ENCODE peak calls at places on chromosomes 5 and 9, in seven cellular contexts. One of them, this sample, is unnamed.

GRCh38 chr9:96382175-96382574 is 1.3 kb downstream of the SLC35D2 start:
- DNase-seq in bronchial epithelial cell: peak; percentile 38
- DNase-seq in ovary: no peak
- DNase-seq in choroid plexus epithelial cell: no peak
- DNase-seq in heart right ventricle: no peak
- DNase-seq in IMR-90: peak; percentile 45
- DNase-seq in pancreas: no peak
- DNase-seq in this sample: peak; percentile 33

GRCh38 chr9:87667164-87667738 is 58.7 kb upstream of the CTSL start:
- DNase-seq in pancreas: no peak
- DNase-seq in ovary: no peak
- DNase-seq in IMR-90: no peak
- DNase-seq in bronchial epithelial cell: no peak
- DNase-seq in choroid plexus epithelial cell: no peak
- DNase-seq in heart right ventricle: no peak
- DNase-seq in this sample: peak; percentile 4

GRCh38 chr5:143758015-143758414 is 53.9 kb upstream of the HMHB1 start:
- DNase-seq in ovary: no peak
- DNase-seq in bronchial epithelial cell: no peak
- DNase-seq in choroid plexus epithelial cell: no peak
- DNase-seq in pancreas: no peak
- DNase-seq in IMR-90: no peak
- DNase-seq in heart right ventricle: no peak
- DNase-seq in this sample: no peak

GRCh38 chr9:89821081-89821480 is 216.3 kb downstream of the GADD45G start:
- DNase-seq in bronchial epithelial cell: peak; percentile 5
- DNase-seq in IMR-90: no peak
- DNase-seq in pancreas: no peak
- DNase-seq in choroid plexus epithelial cell: peak; percentile 49
- DNase-seq in ovary: no peak
- DNase-seq in heart right ventricle: no peak
- DNase-seq in this sample: no peak

GRCh38 chr5:179336126-179336870 is 9.0 kb downstream of the ADAMTS2 start:
- DNase-seq in heart right ventricle: no peak
- DNase-seq in choroid plexus epithelial cell: no peak
- DNase-seq in bronchial epithelial cell: no peak
- DNase-seq in ovary: no peak
- DNase-seq in pancreas: no peak
- DNase-seq in IMR-90: no peak
- DNase-seq in this sample: no peak

GRCh38 chr5:111469905-111470304 is 42.4 kb downstream of the STARD4 start:
- DNase-seq in ovary: no peak
- DNase-seq in pancreas: no peak
- DNase-seq in IMR-90: no peak
- DNase-seq in choroid plexus epithelial cell: no peak
- DNase-seq in heart right ventricle: no peak
- DNase-seq in bronchial epithelial cell: no peak
- DNase-seq in this sample: no peak

GRCh38 chr5:14663734-14664269 is 716 bp upstream of the OTULIN start:
- DNase-seq in heart right ventricle: no peak
- DNase-seq in IMR-90: no peak
- DNase-seq in choroid plexus epithelial cell: peak; percentile 44
- DNase-seq in pancreas: no peak
- DNase-seq in ovary: no peak
- DNase-seq in bronchial epithelial cell: no peak
- DNase-seq in this sample: no peak

GRCh38 chr5:132136906-132137305 is 63.3 kb downstream of the CSF2 start:
- DNase-seq in choroid plexus epithelial cell: peak; percentile 41
- DNase-seq in IMR-90: peak; percentile 88
- DNase-seq in pancreas: no peak
- DNase-seq in heart right ventricle: no peak
- DNase-seq in ovary: no peak
- DNase-seq in bronchial epithelial cell: peak; percentile 65
- DNase-seq in this sample: peak; percentile 76

GRCh38 chr5:124650960-124651662 is 95.3 kb downstream of the ZNF608 start:
- DNase-seq in IMR-90: peak; percentile 84
- DNase-seq in heart right ventricle: peak; percentile 67
- DNase-seq in choroid plexus epithelial cell: peak; percentile 82
- DNase-seq in bronchial epithelial cell: no peak
- DNase-seq in ovary: no peak
- DNase-seq in pancreas: no peak
- DNase-seq in this sample: no peak

GRCh38 chr5:158054388-158055092 is 195.6 kb upstream of the CLINT1 start:
- DNase-seq in bronchial epithelial cell: no peak
- DNase-seq in choroid plexus epithelial cell: no peak
- DNase-seq in pancreas: no peak
- DNase-seq in IMR-90: no peak
- DNase-seq in ovary: no peak
- DNase-seq in heart right ventricle: no peak
- DNase-seq in this sample: peak; percentile 12

GRCh38 chr5:82418608-82418950 is 140.4 kb upstream of the RPS23 start:
- DNase-seq in choroid plexus epithelial cell: no peak
- DNase-seq in pancreas: no peak
- DNase-seq in ovary: no peak
- DNase-seq in IMR-90: no peak
- DNase-seq in heart right ventricle: no peak
- DNase-seq in bronchial epithelial cell: no peak
- DNase-seq in this sample: no peak

GRCh38 chr5:54254482-54255198 is 55.7 kb downstream of the ARL15 start:
- DNase-seq in IMR-90: no peak
- DNase-seq in ovary: no peak
- DNase-seq in pancreas: no peak
- DNase-seq in choroid plexus epithelial cell: peak; percentile 68
- DNase-seq in heart right ventricle: peak; percentile 30
- DNase-seq in bronchial epithelial cell: no peak
- DNase-seq in this sample: peak; percentile 11
- TF ChIP-seq CTCF in IMR-90: no peak
- TF ChIP-seq CTCF in ovary: no peak
- TF ChIP-seq CTCF in pancreas: no peak
- TF ChIP-seq CTCF in choroid plexus epithelial cell: peak; percentile 64
- TF ChIP-seq CTCF in heart right ventricle: peak; percentile 61
- TF ChIP-seq CTCF in bronchial epithelial cell: no peak
- TF ChIP-seq CTCF in this sample: peak; percentile 4

GRCh38 chr9:129568560-129569505 is 52.1 kb downstream of the C9orf50 start:
- DNase-seq in ovary: peak; percentile 80
- DNase-seq in bronchial epithelial cell: no peak
- DNase-seq in heart right ventricle: peak; percentile 50
- DNase-seq in choroid plexus epithelial cell: peak; percentile 72
- DNase-seq in IMR-90: no peak
- DNase-seq in pancreas: peak; percentile 80
- DNase-seq in this sample: no peak

GRCh38 chr9:129569506-129570449 is 51.1 kb downstream of the C9orf50 start:
- DNase-seq in ovary: peak; percentile 64
- DNase-seq in bronchial epithelial cell: no peak
- DNase-seq in pancreas: peak; percentile 50
- DNase-seq in choroid plexus epithelial cell: peak; percentile 63
- DNase-seq in IMR-90: peak; percentile 36
- DNase-seq in heart right ventricle: no peak
- DNase-seq in this sample: no peak

GRCh38 chr9:129567329-129567728 is 53.6 kb downstream of the C9orf50 start:
- DNase-seq in choroid plexus epithelial cell: no peak
- DNase-seq in bronchial epithelial cell: no peak
- DNase-seq in IMR-90: no peak
- DNase-seq in heart right ventricle: no peak
- DNase-seq in pancreas: no peak
- DNase-seq in ovary: no peak
- DNase-seq in this sample: no peak

GRCh38 chr9:129566563-129567266 is 54.2 kb downstream of the C9orf50 start:
- DNase-seq in choroid plexus epithelial cell: no peak
- DNase-seq in IMR-90: no peak
- DNase-seq in bronchial epithelial cell: no peak
- DNase-seq in ovary: no peak
- DNase-seq in pancreas: no peak
- DNase-seq in heart right ventricle: no peak
- DNase-seq in this sample: no peak

DNA sequence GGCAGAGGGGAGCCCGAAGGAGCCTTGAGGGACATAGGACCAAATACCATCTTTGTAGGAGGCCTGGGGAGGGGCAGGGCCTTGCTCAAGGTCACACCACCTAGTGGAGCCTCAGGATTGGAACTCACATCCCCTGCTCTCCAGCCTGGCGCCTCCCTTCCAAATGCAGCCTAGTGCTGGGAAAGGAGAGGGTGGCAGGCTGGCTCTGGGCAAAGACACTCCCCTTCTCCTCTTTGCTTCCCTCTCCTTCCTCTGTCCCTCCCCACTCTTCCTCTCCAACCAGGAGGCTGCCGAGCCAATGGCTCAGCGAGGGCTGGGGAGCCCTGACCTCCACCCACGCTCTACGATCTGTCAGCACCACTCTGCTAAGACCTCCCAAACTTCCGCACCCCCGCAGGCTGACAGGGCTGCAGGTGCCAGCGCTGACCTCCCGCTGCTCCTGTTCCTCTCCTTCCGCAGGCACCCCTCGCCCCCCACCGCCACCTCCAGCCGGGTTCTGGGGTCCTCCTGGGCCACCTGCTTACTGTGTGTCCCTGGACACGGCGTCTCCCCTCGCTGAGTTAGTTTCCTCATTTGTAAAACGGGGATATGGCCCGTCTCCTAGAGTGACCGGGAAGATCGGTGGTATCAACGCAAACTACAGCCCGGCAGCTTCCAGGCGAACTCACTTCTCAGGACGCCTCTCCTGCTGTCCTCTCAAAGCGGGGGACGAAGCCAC is 52.9 kb downstream of the C9orf50 start:
- DNase-seq in bronchial epithelial cell: peak; percentile 39
- DNase-seq in choroid plexus epithelial cell: peak; percentile 69
- DNase-seq in IMR-90: peak; percentile 70
- DNase-seq in heart right ventricle: peak; percentile 23
- DNase-seq in ovary: peak; percentile 68
- DNase-seq in pancreas: peak; percentile 58
- DNase-seq in this sample: peak; percentile 30
- H3K4me3 ChIP-seq in bronchial epithelial cell: peak overlapping the region; percentile 38
- H3K4me3 ChIP-seq in choroid plexus epithelial cell: peak overlapping the region; percentile 49
- H3K4me3 ChIP-seq in IMR-90: peak overlapping the region; percentile 28
- H3K4me3 ChIP-seq in heart right ventricle: peak overlapping the region; percentile 46
- H3K4me3 ChIP-seq in ovary: peak overlapping the region; percentile 47
- H3K4me3 ChIP-seq in pancreas: peak overlapping the region; percentile 28
- H3K4me3 ChIP-seq in this sample: peak overlapping the region; percentile 36

GRCh38 chr9:114096041-114096511 is 3.0 kb downstream of the KIF12 start:
- DNase-seq in IMR-90: no peak
- DNase-seq in choroid plexus epithelial cell: no peak
- DNase-seq in heart right ventricle: no peak
- DNase-seq in pancreas: no peak
- DNase-seq in ovary: peak; percentile 23
- DNase-seq in bronchial epithelial cell: no peak
- DNase-seq in this sample: no peak
- TF ChIP-seq CTCF in IMR-90: peak; percentile 13
- TF ChIP-seq CTCF in choroid plexus epithelial cell: peak; percentile 41
- TF ChIP-seq CTCF in heart right ventricle: no peak
- TF ChIP-seq CTCF in pancreas: no peak
- TF ChIP-seq CTCF in ovary: no peak
- TF ChIP-seq CTCF in bronchial epithelial cell: no peak
- TF ChIP-seq CTCF in this sample: peak; percentile 6

GRCh38 chr5:32720295-32720694 is 9.2 kb downstream of the NPR3 start:
- DNase-seq in ovary: no peak
- DNase-seq in choroid plexus epithelial cell: no peak
- DNase-seq in bronchial epithelial cell: no peak
- DNase-seq in pancreas: no peak
- DNase-seq in heart right ventricle: no peak
- DNase-seq in IMR-90: no peak
- DNase-seq in this sample: no peak

GRCh38 chr5:32724526-32724925 is 13.4 kb downstream of the NPR3 start:
- DNase-seq in choroid plexus epithelial cell: no peak
- DNase-seq in bronchial epithelial cell: no peak
- DNase-seq in IMR-90: no peak
- DNase-seq in pancreas: no peak
- DNase-seq in heart right ventricle: no peak
- DNase-seq in ovary: no peak
- DNase-seq in this sample: no peak

GRCh38 chr5:32725994-32726659 is 15.0 kb downstream of the NPR3 start:
- DNase-seq in bronchial epithelial cell: no peak
- DNase-seq in pancreas: no peak
- DNase-seq in ovary: no peak
- DNase-seq in choroid plexus epithelial cell: no peak
- DNase-seq in IMR-90: peak; percentile 19
- DNase-seq in heart right ventricle: no peak
- DNase-seq in this sample: no peak

GRCh38 chr5:32722957-32723356 is 11.8 kb downstream of the NPR3 start:
- DNase-seq in bronchial epithelial cell: no peak
- DNase-seq in ovary: no peak
- DNase-seq in choroid plexus epithelial cell: no peak
- DNase-seq in heart right ventricle: no peak
- DNase-seq in pancreas: no peak
- DNase-seq in IMR-90: no peak
- DNase-seq in this sample: no peak
- H3K4me3 ChIP-seq in bronchial epithelial cell: no peak overlapping the region
- H3K4me3 ChIP-seq in ovary: no peak overlapping the region
- H3K4me3 ChIP-seq in choroid plexus epithelial cell: no peak overlapping the region
- H3K4me3 ChIP-seq in heart right ventricle: no peak overlapping the region
- H3K4me3 ChIP-seq in pancreas: no peak overlapping the region
- H3K4me3 ChIP-seq in IMR-90: no peak overlapping the region
- H3K4me3 ChIP-seq in this sample: no peak overlapping the region

DNA sequence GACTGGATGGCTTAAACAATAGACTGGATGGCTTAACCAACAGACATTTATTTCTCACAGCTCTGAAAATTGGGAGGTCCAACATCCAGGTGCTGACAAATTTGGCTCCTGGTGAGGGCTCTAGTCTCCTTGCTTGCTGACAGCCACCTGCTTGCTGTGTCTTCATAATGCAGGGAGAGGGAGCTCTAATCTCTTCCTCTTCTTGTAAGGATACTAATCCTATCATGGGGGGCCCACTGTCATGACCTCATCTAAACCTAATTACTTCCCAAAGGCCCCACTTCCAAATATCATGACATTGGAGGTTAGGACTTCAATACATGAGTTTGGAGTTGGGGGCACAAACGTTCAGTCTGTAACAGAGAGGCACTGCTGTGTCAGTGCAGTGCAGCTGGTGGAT is 26.4 kb downstream of the FOXD1 start:
- DNase-seq in heart right ventricle: no peak
- DNase-seq in pancreas: no peak
- DNase-seq in bronchial epithelial cell: no peak
- DNase-seq in IMR-90: no peak
- DNase-seq in choroid plexus epithelial cell: no peak
- DNase-seq in ovary: no peak
- DNase-seq in this sample: no peak
- TF ChIP-seq CTCF in heart right ventricle: no peak
- TF ChIP-seq CTCF in pancreas: no peak
- TF ChIP-seq CTCF in bronchial epithelial cell: no peak
- TF ChIP-seq CTCF in IMR-90: no peak
- TF ChIP-seq CTCF in choroid plexus epithelial cell: peak; percentile 31
- TF ChIP-seq CTCF in ovary: no peak
- TF ChIP-seq CTCF in this sample: no peak